ENCODE peak calls at places on chromosomes 4 and X, in seven cellular contexts. V, T, I, K, X, D and J are unnamed samples.

GRCh38 chr4:15343581-15343980 is 84.3 kb upstream of the C1QTNF7 start:
- DNase-seq in V (no peak), T (no peak), I (no peak), K (no peak), X (no peak), D (no peak), J (no peak)

GRCh38 chr4:2249526-2249991 is 7.6 kb upstream of the HAUS3 start:
- DNase-seq in V (no peak), T (no peak), I (no peak), K (no peak), X (no peak), D (no peak), J (peak)

GRCh38 chr4:30989508-30989907 is 269.3 kb downstream of the PCDH7 start:
- DNase-seq in V (no peak), T (no peak), I (no peak), K (no peak), X (no peak), D (no peak), J (no peak)

GRCh38 chrX:132023117-132023895 is at the start of gene STK26:
- DNase-seq in V (peak), T (peak), I (peak), K (peak), X (peak), D (peak), J (peak)

GRCh38 chrX:74325130-74326059 is 21.4 kb downstream of the ZCCHC13 start:
- DNase-seq in V (no peak), T (no peak), I (no peak), K (no peak), X (no peak), D (no peak), J (no peak)

GRCh38 chrX:56314334-56314733 is 82.2 kb downstream of the KLF8 start:
- DNase-seq in V (no peak), T (no peak), I (no peak), K (no peak), X (no peak), D (no peak), J (no peak)

GRCh38 chr4:153064571-153064970 is 128.4 kb downstream of the FHDC1 start:
- DNase-seq in V (no peak), T (no peak), I (no peak), K (no peak), X (no peak), D (no peak), J (no peak)

GRCh38 chrX:131821945-131822622 is 201.0 kb upstream of the STK26 start:
- DNase-seq in V (no peak), T (no peak), I (no peak), K (peak), X (no peak), D (no peak), J (no peak)

GRCh38 chr4:41719417-41719816 is 29.1 kb downstream of the PHOX2B start:
- DNase-seq in V (peak), T (peak), I (no peak), K (no peak), X (peak), D (no peak), J (no peak)

GRCh38 chrX:110310896-110311295 is 7.0 kb downstream of the AMMECR1 start:
- DNase-seq in V (no peak), T (no peak), I (no peak), K (no peak), X (no peak), D (no peak), J (no peak)

GRCh38 chr4:182736207-182736606 is 181.0 kb downstream of the DCTD start:
- DNase-seq in V (no peak), T (peak), I (no peak), K (no peak), X (no peak), D (no peak), J (no peak)

GRCh38 chrX:134619838-134620237 is 38.4 kb downstream of the PLAC1 start:
- DNase-seq in V (no peak), T (no peak), I (no peak), K (no peak), X (no peak), D (no peak), J (no peak)

GRCh38 chr4:26020083-26020668 is 106.2 kb downstream of the SMIM20 start:
- DNase-seq in V (peak), T (peak), I (no peak), K (peak), X (peak), D (no peak), J (no peak)

GRCh38 chr4:142781114-142781513 is 65.0 kb downstream of the INPP4B start:
- DNase-seq in V (no peak), T (peak), I (no peak), K (no peak), X (no peak), D (no peak), J (no peak)

GRCh38 chr4:4248885-4249203 is 821 bp upstream of the TMEM128 start:
- DNase-seq in V (no peak), T (peak), I (no peak), K (no peak), X (peak), D (no peak), J (no peak)

GRCh38 chrX:24694825-24695224 is 1.1 kb downstream of the POLA1 start:
- DNase-seq in V (no peak), T (no peak), I (no peak), K (no peak), X (no peak), D (no peak), J (no peak)

GRCh38 chr4:61309616-61310015 is 109.5 kb downstream of the ADGRL3 start:
- DNase-seq in V (no peak), T (no peak), I (no peak), K (peak), X (no peak), D (no peak), J (no peak)

GRCh38 chr4:119068529-119068962 is 67.1 kb upstream of the MYOZ2 start:
- DNase-seq in V (peak), T (peak), I (no peak), K (no peak), X (no peak), D (no peak), J (no peak)

GRCh38 chr4:54276633-54277426 is 47.7 kb downstream of the PDGFRA start:
- DNase-seq in V (no peak), T (no peak), I (no peak), K (peak), X (no peak), D (no peak), J (no peak)

GRCh38 chrX:68822641-68823410 is 6.0 kb upstream of the EFNB1 start:
- DNase-seq in V (peak), T (peak), I (no peak), K (peak), X (peak), D (no peak), J (no peak)

GRCh38 chrX:47422444-47422843 is 52.1 kb downstream of the ZNF157 start:
- DNase-seq in V (no peak), T (no peak), I (no peak), K (no peak), X (no peak), D (no peak), J (no peak)

GRCh38 chrX:24207826-24208225 is 58.3 kb downstream of the ZFX start:
- DNase-seq in V (peak), T (peak), I (no peak), K (peak), X (peak), D (no peak), J (no peak)

GRCh38 chrX:16479206-16479869 is 170.6 kb upstream of the S100G start:
- DNase-seq in V (peak), T (peak), I (no peak), K (peak), X (peak), D (no peak), J (no peak)

GRCh38 chr4:113846433-113846832 is 84.9 kb upstream of the CAMK2D start:
- DNase-seq in V (no peak), T (no peak), I (no peak), K (no peak), X (no peak), D (no peak), J (no peak)

GRCh38 chrX:1118572-1119199 is 93.8 kb downstream of the CRLF2 start:
- DNase-seq in V (no peak), T (no peak), I (no peak), K (no peak), X (no peak), D (no peak), J (no peak)

GRCh38 chr4:99136329-99136728 is 7.8 kb downstream of the ADH4 start:
- DNase-seq in V (no peak), T (no peak), I (no peak), K (no peak), X (no peak), D (no peak), J (no peak)

GRCh38 chrX:118724775-118725174 is 2.6 kb upstream of the IL13RA1 start:
- DNase-seq in V (no peak), T (peak), I (no peak), K (peak), X (no peak), D (no peak), J (no peak)